ENCODE peak calls at places on chromosomes 16 and 17, in eight cellular contexts. W is Caki2; Q is activated T-helper 1 cell treated with anti-CD3 and anti-CD28 coated beads, Interleukin-12 subunit alpha, Interleukin-12 subunit beta, Interleukin-2, Interleukin-4 antibody, amounts not matched to agents 30 ng/mL and 10 ng/mL and 1 ng/mL, durations not matched to agents 14 hours and 24 hours and 36 hours; A is fibroblast of mammary gland; J is psoas muscle; I is GM03348; F is renal cortical epithelial cell; R is stromal cell of bone marrow. M is an unnamed sample.

GRCh38 chr16:83105279-83106077 is 478.7 kb downstream of the CDH13 start:
- DNase-seq in I (no peak), R (no peak), A (no peak), W (no peak), F (no peak), Q (no peak), J (no peak), M (no peak)

GRCh38 chr16:86647561-86647960 is 69.2 kb downstream of the FOXL1 start:
- DNase-seq in R (no peak), F (no peak), J (no peak), A (no peak), I (no peak), Q (no peak), W (no peak), M (no peak)

GRCh38 chr17:28908640-28909098 is 5.8 kb upstream of the DHRS13 start:
- DNase-seq in A (peak; percentile 90), Q (no peak), W (no peak), I (peak; percentile 80), R (peak; percentile 82), J (no peak), F (peak; percentile 36), M (no peak)

GRCh38 chr17:82022310-82022980 is at the start of gene CENPX:
- DNase-seq in W (no peak), Q (no peak), J (no peak), R (no peak), I (no peak), F (no peak), A (no peak), M (no peak)

GRCh38 chr17:42682400-42683384 is at the start of gene CNTNAP1:
- DNase-seq in R (peak; percentile 68), A (peak; percentile 68), W (peak; percentile 30), Q (no peak), J (peak; percentile 74), I (peak; percentile 91), F (peak; percentile 55), M (no peak)

GRCh38 chr16:13552062-13552959 is 367.6 kb upstream of the ERCC4 start:
- DNase-seq in R (no peak), F (peak; percentile 9), Q (no peak), W (no peak), A (no peak), J (no peak), I (no peak), M (no peak)

GRCh38 chr16:85673529-85674417 is 15.0 kb downstream of the GINS2 start:
- DNase-seq in F (peak; percentile 15), R (no peak), Q (no peak), W (no peak), J (no peak), I (no peak), A (peak; percentile 80), M (no peak)

GRCh38 chr16:1839554-1839953 is 12.5 kb downstream of the FAHD1 start:
- DNase-seq in I (peak; percentile 81), R (peak; percentile 41), W (no peak), Q (no peak), J (no peak), F (peak; percentile 36), A (peak; percentile 63), M (peak; percentile 47)

GRCh38 chr16:75946058-75946457 is 219.8 kb upstream of the CPHXL start:
- DNase-seq in Q (no peak), I (no peak), W (no peak), F (no peak), J (no peak), R (no peak), A (no peak), M (no peak)

GRCh38 chr17:7587420-7587786 is 2.5 kb downstream of the SOX15 start:
- DNase-seq in W (no peak), F (no peak), I (peak; percentile 89), Q (no peak), A (peak; percentile 95), R (peak; percentile 90), J (peak; percentile 25), M (no peak)

GRCh38 chr16:86343111-86343642 is 167.2 kb upstream of the FOXF1 start:
- DNase-seq in A (peak; percentile 56), J (peak; percentile 38), Q (no peak), I (peak; percentile 84), W (no peak), R (no peak), F (no peak), M (no peak)

GRCh38 chr17:61657338-61657737 is 66.3 kb upstream of the NACA2 start:
- DNase-seq in W (no peak), A (no peak), R (no peak), J (no peak), Q (no peak), I (no peak), F (no peak), M (no peak)